ENCODE peak calls at places on chromosome 15, in eight cellular contexts. One of them, this sample, is unnamed.

GRCh38 chr15:74203914-74204431 is 1.4 kb upstream of the STRA6 start:
- DNase-seq in NCI-H146: peak; percentile 13
- DNase-seq in renal cortical epithelial cell: no peak
- DNase-seq in ovary: peak; percentile 79
- DNase-seq in NCI-H1092 treated with DMSO at 0.1 percent for 48 hours: no peak
- DNase-seq in CD8-positive, alpha-beta memory T cell: no peak
- DNase-seq in activated CD8-positive, alpha-beta memory T cell treated with anti-CD3 and anti-CD28 coated beads for 1 hour: no peak
- DNase-seq in stimulated activated CD4-positive, alpha-beta T cell treated with anti-CD3 and anti-CD28 coated beads, Interleukin-1b, Interleukin-23, amount 100 ng/mL, for 1 hour: no peak
- DNase-seq in this sample: peak; percentile 62

GRCh38 chr15:101446527-101447167 is 42.9 kb downstream of the PCSK6 start:
- DNase-seq in NCI-H146: no peak
- DNase-seq in renal cortical epithelial cell: no peak
- DNase-seq in ovary: no peak
- DNase-seq in NCI-H1092 treated with DMSO at 0.1 percent for 48 hours: no peak
- DNase-seq in CD8-positive, alpha-beta memory T cell: no peak
- DNase-seq in activated CD8-positive, alpha-beta memory T cell treated with anti-CD3 and anti-CD28 coated beads for 1 hour: no peak
- DNase-seq in stimulated activated CD4-positive, alpha-beta T cell treated with anti-CD3 and anti-CD28 coated beads, Interleukin-1b, Interleukin-23, amount 100 ng/mL, for 1 hour: no peak
- DNase-seq in this sample: no peak

GRCh38 chr15:63605816-63606215 is 8.6 kb downstream of the FBXL22 start:
- DNase-seq in NCI-H146: no peak
- DNase-seq in renal cortical epithelial cell: no peak
- DNase-seq in ovary: no peak
- DNase-seq in NCI-H1092 treated with DMSO at 0.1 percent for 48 hours: no peak
- DNase-seq in CD8-positive, alpha-beta memory T cell: peak; percentile 68
- DNase-seq in activated CD8-positive, alpha-beta memory T cell treated with anti-CD3 and anti-CD28 coated beads for 1 hour: no peak
- DNase-seq in stimulated activated CD4-positive, alpha-beta T cell treated with anti-CD3 and anti-CD28 coated beads, Interleukin-1b, Interleukin-23, amount 100 ng/mL, for 1 hour: peak; percentile 17
- DNase-seq in this sample: no peak

GRCh38 chr15:68272797-68273271 is 4.7 kb upstream of the FEM1B start:
- DNase-seq in NCI-H146: no peak
- DNase-seq in renal cortical epithelial cell: no peak
- DNase-seq in ovary: no peak
- DNase-seq in NCI-H1092 treated with DMSO at 0.1 percent for 48 hours: no peak
- DNase-seq in CD8-positive, alpha-beta memory T cell: no peak
- DNase-seq in activated CD8-positive, alpha-beta memory T cell treated with anti-CD3 and anti-CD28 coated beads for 1 hour: no peak
- DNase-seq in stimulated activated CD4-positive, alpha-beta T cell treated with anti-CD3 and anti-CD28 coated beads, Interleukin-1b, Interleukin-23, amount 100 ng/mL, for 1 hour: no peak
- DNase-seq in this sample: no peak

GRCh38 chr15:73686781-73687256 is 2.6 kb downstream of the CD276 start:
- DNase-seq in NCI-H146: no peak
- DNase-seq in renal cortical epithelial cell: peak; percentile 84
- DNase-seq in ovary: no peak
- DNase-seq in NCI-H1092 treated with DMSO at 0.1 percent for 48 hours: no peak
- DNase-seq in CD8-positive, alpha-beta memory T cell: no peak
- DNase-seq in activated CD8-positive, alpha-beta memory T cell treated with anti-CD3 and anti-CD28 coated beads for 1 hour: no peak
- DNase-seq in stimulated activated CD4-positive, alpha-beta T cell treated with anti-CD3 and anti-CD28 coated beads, Interleukin-1b, Interleukin-23, amount 100 ng/mL, for 1 hour: no peak
- DNase-seq in this sample: peak; percentile 45

GRCh38 chr15:40081691-40082194 is 26.9 kb downstream of the BMF start:
- DNase-seq in NCI-H146: peak; percentile 28
- DNase-seq in renal cortical epithelial cell: peak; percentile 85
- DNase-seq in ovary: peak; percentile 76
- DNase-seq in NCI-H1092 treated with DMSO at 0.1 percent for 48 hours: no peak
- DNase-seq in CD8-positive, alpha-beta memory T cell: no peak
- DNase-seq in activated CD8-positive, alpha-beta memory T cell treated with anti-CD3 and anti-CD28 coated beads for 1 hour: no peak
- DNase-seq in stimulated activated CD4-positive, alpha-beta T cell treated with anti-CD3 and anti-CD28 coated beads, Interleukin-1b, Interleukin-23, amount 100 ng/mL, for 1 hour: no peak
- DNase-seq in this sample: no peak

GRCh38 chr15:75228787-75229186 is 27.1 kb downstream of the C15orf39 start:
- DNase-seq in NCI-H146: no peak
- DNase-seq in renal cortical epithelial cell: no peak
- DNase-seq in ovary: no peak
- DNase-seq in NCI-H1092 treated with DMSO at 0.1 percent for 48 hours: no peak
- DNase-seq in CD8-positive, alpha-beta memory T cell: peak; percentile 44
- DNase-seq in activated CD8-positive, alpha-beta memory T cell treated with anti-CD3 and anti-CD28 coated beads for 1 hour: no peak
- DNase-seq in stimulated activated CD4-positive, alpha-beta T cell treated with anti-CD3 and anti-CD28 coated beads, Interleukin-1b, Interleukin-23, amount 100 ng/mL, for 1 hour: no peak
- DNase-seq in this sample: no peak

GRCh38 chr15:84778194-84778593 is 29.8 kb downstream of the ZNF592 start:
- DNase-seq in NCI-H146: no peak
- DNase-seq in renal cortical epithelial cell: no peak
- DNase-seq in ovary: no peak
- DNase-seq in NCI-H1092 treated with DMSO at 0.1 percent for 48 hours: no peak
- DNase-seq in CD8-positive, alpha-beta memory T cell: no peak
- DNase-seq in activated CD8-positive, alpha-beta memory T cell treated with anti-CD3 and anti-CD28 coated beads for 1 hour: no peak
- DNase-seq in stimulated activated CD4-positive, alpha-beta T cell treated with anti-CD3 and anti-CD28 coated beads, Interleukin-1b, Interleukin-23, amount 100 ng/mL, for 1 hour: no peak
- DNase-seq in this sample: no peak

GRCh38 chr15:34927726-34928125 is 41.8 kb downstream of the AQR start:
- DNase-seq in NCI-H146: no peak
- DNase-seq in renal cortical epithelial cell: peak; percentile 25
- DNase-seq in ovary: no peak
- DNase-seq in NCI-H1092 treated with DMSO at 0.1 percent for 48 hours: no peak
- DNase-seq in CD8-positive, alpha-beta memory T cell: no peak
- DNase-seq in activated CD8-positive, alpha-beta memory T cell treated with anti-CD3 and anti-CD28 coated beads for 1 hour: no peak
- DNase-seq in stimulated activated CD4-positive, alpha-beta T cell treated with anti-CD3 and anti-CD28 coated beads, Interleukin-1b, Interleukin-23, amount 100 ng/mL, for 1 hour: no peak
- DNase-seq in this sample: no peak

GRCh38 chr15:79640206-79640605 is 208.1 kb downstream of the MINAR1 start:
- DNase-seq in NCI-H146: no peak
- DNase-seq in renal cortical epithelial cell: peak; percentile 89
- DNase-seq in ovary: no peak
- DNase-seq in NCI-H1092 treated with DMSO at 0.1 percent for 48 hours: no peak
- DNase-seq in CD8-positive, alpha-beta memory T cell: no peak
- DNase-seq in activated CD8-positive, alpha-beta memory T cell treated with anti-CD3 and anti-CD28 coated beads for 1 hour: no peak
- DNase-seq in stimulated activated CD4-positive, alpha-beta T cell treated with anti-CD3 and anti-CD28 coated beads, Interleukin-1b, Interleukin-23, amount 100 ng/mL, for 1 hour: no peak
- DNase-seq in this sample: peak; percentile 85

GRCh38 chr15:58228708-58229107 is 90.5 kb downstream of the AQP9 start:
- DNase-seq in NCI-H146: no peak
- DNase-seq in renal cortical epithelial cell: peak; percentile 95
- DNase-seq in ovary: no peak
- DNase-seq in NCI-H1092 treated with DMSO at 0.1 percent for 48 hours: no peak
- DNase-seq in CD8-positive, alpha-beta memory T cell: no peak
- DNase-seq in activated CD8-positive, alpha-beta memory T cell treated with anti-CD3 and anti-CD28 coated beads for 1 hour: no peak
- DNase-seq in stimulated activated CD4-positive, alpha-beta T cell treated with anti-CD3 and anti-CD28 coated beads, Interleukin-1b, Interleukin-23, amount 100 ng/mL, for 1 hour: no peak
- DNase-seq in this sample: no peak

GRCh38 chr15:89783111-89783860 is 7.2 kb downstream of the MESP2 start:
- DNase-seq in NCI-H146: no peak
- DNase-seq in renal cortical epithelial cell: no peak
- DNase-seq in ovary: no peak
- DNase-seq in NCI-H1092 treated with DMSO at 0.1 percent for 48 hours: no peak
- DNase-seq in CD8-positive, alpha-beta memory T cell: no peak
- DNase-seq in activated CD8-positive, alpha-beta memory T cell treated with anti-CD3 and anti-CD28 coated beads for 1 hour: no peak
- DNase-seq in stimulated activated CD4-positive, alpha-beta T cell treated with anti-CD3 and anti-CD28 coated beads, Interleukin-1b, Interleukin-23, amount 100 ng/mL, for 1 hour: no peak
- DNase-seq in this sample: no peak

GRCh38 chr15:62163847-62164499 is 1.1 kb downstream of the C2CD4B start:
- DNase-seq in NCI-H146: peak; percentile 54
- DNase-seq in renal cortical epithelial cell: no peak
- DNase-seq in ovary: no peak
- DNase-seq in NCI-H1092 treated with DMSO at 0.1 percent for 48 hours: no peak
- DNase-seq in CD8-positive, alpha-beta memory T cell: no peak
- DNase-seq in activated CD8-positive, alpha-beta memory T cell treated with anti-CD3 and anti-CD28 coated beads for 1 hour: no peak
- DNase-seq in stimulated activated CD4-positive, alpha-beta T cell treated with anti-CD3 and anti-CD28 coated beads, Interleukin-1b, Interleukin-23, amount 100 ng/mL, for 1 hour: no peak
- DNase-seq in this sample: peak; percentile 27

GRCh38 chr15:29470311-29470710 is 200.7 kb upstream of the NSMCE3 start:
- DNase-seq in NCI-H146: no peak
- DNase-seq in renal cortical epithelial cell: no peak
- DNase-seq in ovary: no peak
- DNase-seq in NCI-H1092 treated with DMSO at 0.1 percent for 48 hours: no peak
- DNase-seq in CD8-positive, alpha-beta memory T cell: no peak
- DNase-seq in activated CD8-positive, alpha-beta memory T cell treated with anti-CD3 and anti-CD28 coated beads for 1 hour: no peak
- DNase-seq in stimulated activated CD4-positive, alpha-beta T cell treated with anti-CD3 and anti-CD28 coated beads, Interleukin-1b, Interleukin-23, amount 100 ng/mL, for 1 hour: no peak
- DNase-seq in this sample: no peak

GRCh38 chr15:90153658-90154057 is 47.5 kb upstream of the SEMA4B start:
- DNase-seq in NCI-H146: no peak
- DNase-seq in renal cortical epithelial cell: no peak
- DNase-seq in ovary: no peak
- DNase-seq in NCI-H1092 treated with DMSO at 0.1 percent for 48 hours: no peak
- DNase-seq in CD8-positive, alpha-beta memory T cell: no peak
- DNase-seq in activated CD8-positive, alpha-beta memory T cell treated with anti-CD3 and anti-CD28 coated beads for 1 hour: no peak
- DNase-seq in stimulated activated CD4-positive, alpha-beta T cell treated with anti-CD3 and anti-CD28 coated beads, Interleukin-1b, Interleukin-23, amount 100 ng/mL, for 1 hour: no peak
- DNase-seq in this sample: no peak

GRCh38 chr15:48924528-48925393 is 39.0 kb downstream of the SHC4 start:
- DNase-seq in NCI-H146: no peak
- DNase-seq in renal cortical epithelial cell: no peak
- DNase-seq in ovary: no peak
- DNase-seq in NCI-H1092 treated with DMSO at 0.1 percent for 48 hours: no peak
- DNase-seq in CD8-positive, alpha-beta memory T cell: no peak
- DNase-seq in activated CD8-positive, alpha-beta memory T cell treated with anti-CD3 and anti-CD28 coated beads for 1 hour: no peak
- DNase-seq in stimulated activated CD4-positive, alpha-beta T cell treated with anti-CD3 and anti-CD28 coated beads, Interleukin-1b, Interleukin-23, amount 100 ng/mL, for 1 hour: no peak
- DNase-seq in this sample: no peak

GRCh38 chr15:73704869-73705645 is 20.9 kb downstream of the CD276 start:
- DNase-seq in NCI-H146: peak; percentile 32
- DNase-seq in renal cortical epithelial cell: no peak
- DNase-seq in ovary: peak; percentile 68
- DNase-seq in NCI-H1092 treated with DMSO at 0.1 percent for 48 hours: peak; percentile 5
- DNase-seq in CD8-positive, alpha-beta memory T cell: peak; percentile 63
- DNase-seq in activated CD8-positive, alpha-beta memory T cell treated with anti-CD3 and anti-CD28 coated beads for 1 hour: peak; percentile 20
- DNase-seq in stimulated activated CD4-positive, alpha-beta T cell treated with anti-CD3 and anti-CD28 coated beads, Interleukin-1b, Interleukin-23, amount 100 ng/mL, for 1 hour: peak; percentile 33
- DNase-seq in this sample: peak; percentile 44

GRCh38 chr15:85298366-85298765 is 82.0 kb upstream of the AKAP13 start:
- DNase-seq in NCI-H146: no peak
- DNase-seq in renal cortical epithelial cell: no peak
- DNase-seq in ovary: no peak
- DNase-seq in NCI-H1092 treated with DMSO at 0.1 percent for 48 hours: no peak
- DNase-seq in CD8-positive, alpha-beta memory T cell: no peak
- DNase-seq in activated CD8-positive, alpha-beta memory T cell treated with anti-CD3 and anti-CD28 coated beads for 1 hour: no peak
- DNase-seq in stimulated activated CD4-positive, alpha-beta T cell treated with anti-CD3 and anti-CD28 coated beads, Interleukin-1b, Interleukin-23, amount 100 ng/mL, for 1 hour: no peak
- DNase-seq in this sample: no peak

GRCh38 chr15:48541659-48542334 is 103.7 kb downstream of the FBN1 start:
- DNase-seq in NCI-H146: no peak
- DNase-seq in renal cortical epithelial cell: peak; percentile 78
- DNase-seq in ovary: no peak
- DNase-seq in NCI-H1092 treated with DMSO at 0.1 percent for 48 hours: no peak
- DNase-seq in CD8-positive, alpha-beta memory T cell: no peak
- DNase-seq in activated CD8-positive, alpha-beta memory T cell treated with anti-CD3 and anti-CD28 coated beads for 1 hour: no peak
- DNase-seq in stimulated activated CD4-positive, alpha-beta T cell treated with anti-CD3 and anti-CD28 coated beads, Interleukin-1b, Interleukin-23, amount 100 ng/mL, for 1 hour: no peak
- DNase-seq in this sample: no peak

GRCh38 chr15:90101130-90101968 is 919 bp downstream of the IDH2 start:
- DNase-seq in NCI-H146: peak; percentile 52
- DNase-seq in renal cortical epithelial cell: peak; percentile 53
- DNase-seq in ovary: peak; percentile 44
- DNase-seq in NCI-H1092 treated with DMSO at 0.1 percent for 48 hours: peak; percentile 44
- DNase-seq in CD8-positive, alpha-beta memory T cell: peak; percentile 61
- DNase-seq in activated CD8-positive, alpha-beta memory T cell treated with anti-CD3 and anti-CD28 coated beads for 1 hour: no peak
- DNase-seq in stimulated activated CD4-positive, alpha-beta T cell treated with anti-CD3 and anti-CD28 coated beads, Interleukin-1b, Interleukin-23, amount 100 ng/mL, for 1 hour: no peak
- DNase-seq in this sample: no peak

GRCh38 chr15:98850991-98851776 is 156.4 kb downstream of the PGPEP1L start:
- DNase-seq in NCI-H146: peak; percentile 60
- DNase-seq in renal cortical epithelial cell: peak; percentile 56
- DNase-seq in ovary: peak; percentile 68
- DNase-seq in NCI-H1092 treated with DMSO at 0.1 percent for 48 hours: peak; percentile 36
- DNase-seq in CD8-positive, alpha-beta memory T cell: peak; percentile 76
- DNase-seq in activated CD8-positive, alpha-beta memory T cell treated with anti-CD3 and anti-CD28 coated beads for 1 hour: peak; percentile 31
- DNase-seq in stimulated activated CD4-positive, alpha-beta T cell treated with anti-CD3 and anti-CD28 coated beads, Interleukin-1b, Interleukin-23, amount 100 ng/mL, for 1 hour: peak; percentile 30
- DNase-seq in this sample: peak; percentile 88

GRCh38 chr15:38626443-38627050 is 61.9 kb upstream of the RASGRP1 start:
- DNase-seq in NCI-H146: no peak
- DNase-seq in renal cortical epithelial cell: no peak
- DNase-seq in ovary: no peak
- DNase-seq in NCI-H1092 treated with DMSO at 0.1 percent for 48 hours: no peak
- DNase-seq in CD8-positive, alpha-beta memory T cell: no peak
- DNase-seq in activated CD8-positive, alpha-beta memory T cell treated with anti-CD3 and anti-CD28 coated beads for 1 hour: no peak
- DNase-seq in stimulated activated CD4-positive, alpha-beta T cell treated with anti-CD3 and anti-CD28 coated beads, Interleukin-1b, Interleukin-23, amount 100 ng/mL, for 1 hour: no peak
- DNase-seq in this sample: no peak

GRCh38 chr15:49103676-49104075 is 51.7 kb downstream of the COPS2 start:
- DNase-seq in NCI-H146: no peak
- DNase-seq in renal cortical epithelial cell: no peak
- DNase-seq in ovary: no peak
- DNase-seq in NCI-H1092 treated with DMSO at 0.1 percent for 48 hours: no peak
- DNase-seq in CD8-positive, alpha-beta memory T cell: no peak
- DNase-seq in activated CD8-positive, alpha-beta memory T cell treated with anti-CD3 and anti-CD28 coated beads for 1 hour: no peak
- DNase-seq in stimulated activated CD4-positive, alpha-beta T cell treated with anti-CD3 and anti-CD28 coated beads, Interleukin-1b, Interleukin-23, amount 100 ng/mL, for 1 hour: no peak
- DNase-seq in this sample: no peak

This sample was measured in Caki2.